ENCODE peak calls at places on chromosomes 13 and 19, in nine cellular contexts. S is mesenchymal stem cell, C is GM23248, Y is SJCRH30, P is fibroblast of lung, F is Panc1, V is vagina, X is neuronal stem cell, R is IMR-90. J is an unnamed sample.

GRCh38 chr13:52999093-52999696 is 29.4 kb upstream of the OLFM4 start:
- DNase-seq in Y (no peak), X (no peak), P (no peak), F (no peak), R (no peak), C (no peak), V (no peak), S (no peak), J (no peak)

GRCh38 chr13:101474419-101474957 is 22.0 kb downstream of the ITGBL1 start:
- DNase-seq in S (peak), R (peak), X (peak), C (peak), V (no peak), P (peak), Y (peak), F (no peak), J (no peak)

GRCh38 chr13:107242138-107242537 is 674.2 kb upstream of the ARGLU1 start:
- DNase-seq in S (no peak), V (no peak), X (no peak), P (no peak), F (no peak), C (no peak), Y (no peak), R (no peak), J (no peak)

GRCh38 chr13:50589139-50589538 is 254.4 kb downstream of the DLEU7 start:
- DNase-seq in P (peak), Y (no peak), S (peak), V (no peak), C (peak), R (peak), F (no peak), X (no peak), J (no peak)

GRCh38 chr13:101416181-101417042 is at the start of gene NALCN:
- DNase-seq in R (no peak), X (peak), F (no peak), Y (peak), V (no peak), S (peak), P (peak), C (peak), J (no peak)

GRCh38 chr13:73177911-73178565 is 119.2 kb downstream of the KLF5 start:
- DNase-seq in V (no peak), X (no peak), P (no peak), Y (no peak), R (no peak), S (no peak), F (no peak), C (no peak), J (no peak)

GRCh38 chr13:31160857-31161582 is 684 bp downstream of the HSPH1 start:
- DNase-seq in S (peak), P (peak), C (peak), R (peak), Y (peak), F (no peak), V (no peak), X (peak), J (no peak)

GRCh38 chr13:30997697-30998547 is 65.5 kb downstream of the TEX26 start:
- DNase-seq in V (peak), S (no peak), C (no peak), P (no peak), R (no peak), Y (no peak), F (no peak), X (no peak), J (no peak)

GRCh38 chr19:43763473-43763939 is 8.7 kb upstream of the SMG9 start:
- DNase-seq in V (no peak), S (no peak), X (no peak), C (peak), Y (no peak), P (no peak), F (no peak), R (peak), J (no peak)

GRCh38 chr19:2282062-2282861 is at the start of gene PEAK3:
- DNase-seq in R (peak), F (no peak), S (peak), X (no peak), C (peak), V (no peak), Y (peak), P (peak), J (no peak)

GRCh38 chr19:44808463-44809371 is at the start of gene BCAM:
- DNase-seq in F (no peak), S (peak), V (no peak), R (peak), C (peak), X (peak), P (peak), Y (peak), J (no peak)

GRCh38 chr19:16896913-16897571 is 8.2 kb downstream of the F2RL3 start:
- DNase-seq in S (peak), P (peak), V (peak), Y (peak), R (peak), X (peak), C (peak), F (peak), J (peak)

GRCh38 chr13:79222427-79223205 is 183.4 kb downstream of the RBM26 start:
- DNase-seq in S (no peak), X (no peak), R (no peak), Y (no peak), C (no peak), P (no peak), V (no peak), F (no peak), J (no peak)

GRCh38 chr19:50677636-50678035 is 28.4 kb downstream of the C19orf81 start:
- DNase-seq in S (no peak), P (no peak), C (no peak), R (no peak), F (no peak), V (no peak), X (no peak), Y (no peak), J (no peak)

GRCh38 chr19:1987197-1988187 is 28.0 kb downstream of the BTBD2 start:
- DNase-seq in P (no peak), V (no peak), F (no peak), Y (no peak), S (no peak), X (no peak), R (no peak), C (no peak), J (no peak)

GRCh38 chr13:64675256-64675892 is 2554.8 kb downstream of the PCDH9 start:
- DNase-seq in R (peak), V (no peak), S (peak), F (peak), P (peak), C (peak), X (no peak), Y (peak), J (no peak)

GRCh38 chr19:13163609-13164364 is 13.6 kb downstream of the IER2 start:
- DNase-seq in S (peak), R (peak), Y (peak), C (peak), V (no peak), F (no peak), P (peak), X (peak), J (no peak)

GRCh38 chr13:76048126-76048525 is 412.0 kb downstream of the LMO7 start:
- DNase-seq in F (no peak), V (no peak), C (no peak), S (no peak), X (no peak), P (no peak), Y (peak), R (no peak), J (no peak)

GRCh38 chr19:49336482-49337266 is 1.5 kb downstream of the CD37 start:
- DNase-seq in S (no peak), C (no peak), F (no peak), Y (no peak), R (no peak), V (peak), X (no peak), P (no peak), J (no peak)

GRCh38 chr19:2888739-2889224 is 11.9 kb upstream of the ZNF57 start:
- DNase-seq in C (peak), P (no peak), S (no peak), F (no peak), R (no peak), X (no peak), V (no peak), Y (peak), J (no peak)

GRCh38 chr19:45717983-45718650 is 12.6 kb downstream of the FBXO46 start:
- DNase-seq in R (no peak), P (no peak), X (no peak), C (no peak), F (no peak), S (peak), V (no peak), Y (no peak), J (no peak)

GRCh38 chr13:57507752-57508463 is 123.6 kb upstream of the PCDH17 start:
- DNase-seq in S (no peak), R (no peak), C (no peak), X (no peak), P (no peak), F (no peak), Y (no peak), V (no peak), J (no peak)

GRCh38 chr13:31116224-31116623 is 45.5 kb downstream of the HSPH1 start:
- DNase-seq in R (no peak), F (no peak), P (no peak), C (no peak), Y (no peak), V (peak), S (no peak), X (no peak), J (no peak)

GRCh38 chr13:82480415-82480814 is 1401.9 kb downstream of the SLITRK1 start:
- DNase-seq in S (no peak), X (no peak), F (no peak), R (no peak), Y (no peak), C (peak), P (no peak), V (no peak), J (no peak)

GRCh38 chr19:46372901-46373572 is 26.1 kb downstream of the PPP5C start:
- DNase-seq in X (peak), V (no peak), F (no peak), P (no peak), C (peak), Y (no peak), S (peak), R (no peak), J (peak)

GRCh38 chr19:31451686-31452325 is 102.6 kb upstream of the TSHZ3 start:
- DNase-seq in P (no peak), Y (peak), X (no peak), F (no peak), R (peak), S (no peak), C (peak), V (no peak), J (no peak)

GRCh38 chr13:114248011-114248410 is 13.3 kb downstream of the CDC16 start:
- DNase-seq in C (peak), F (no peak), R (peak), X (no peak), S (peak), V (no peak), P (no peak), Y (no peak), J (no peak)

GRCh38 chr19:29503785-29504184 is 22.0 kb upstream of the VSTM2B start:
- DNase-seq in P (no peak), V (no peak), R (no peak), C (no peak), F (no peak), X (no peak), Y (no peak), S (no peak), J (no peak)

GRCh38 chr13:35600137-35600536 is 123.6 kb upstream of the MAB21L1 start:
- DNase-seq in V (no peak), R (peak), Y (peak), S (no peak), C (peak), F (no peak), P (no peak), X (no peak), J (no peak)

GRCh38 chr19:6663236-6664187 is 6.4 kb downstream of the TNFSF14 start:
- DNase-seq in F (no peak), P (no peak), V (no peak), X (no peak), Y (no peak), R (no peak), S (no peak), C (peak), J (no peak)

GRCh38 chr19:8137425-8137824 is 12.0 kb downstream of the FBN3 start:
- DNase-seq in R (no peak), F (no peak), Y (no peak), S (no peak), V (no peak), X (no peak), P (no peak), C (no peak), J (no peak)

GRCh38 chr13:26971990-26972888 is 199.4 kb downstream of the USP12 start:
- DNase-seq in F (no peak), C (peak), V (no peak), R (peak), Y (peak), X (peak), P (peak), S (peak), J (peak)

GRCh38 chr13:106990594-106990993 is 422.7 kb upstream of the ARGLU1 start:
- DNase-seq in P (no peak), X (no peak), R (peak), C (no peak), F (no peak), V (no peak), S (no peak), Y (no peak), J (no peak)

GRCh38 chr19:45526143-45526542 is 18.9 kb downstream of the VASP start:
- DNase-seq in C (peak), Y (peak), F (no peak), V (no peak), P (peak), S (peak), R (peak), X (peak), J (peak)

GRCh38 chr19:40420451-40420765 is 5.4 kb downstream of the SERTAD1 start:
- DNase-seq in X (no peak), S (no peak), Y (no peak), C (no peak), F (no peak), V (no peak), R (no peak), P (no peak), J (no peak)
- H3K27ac ChIP-seq in X (peak), S (peak), Y (peak), C (peak), F (peak), V (peak), R (peak), P (peak), J (no peak)

GRCh38 chr13:98752942-98753290 is 444 bp upstream of the SLC15A1 start:
- DNase-seq in P (no peak), Y (no peak), S (no peak), C (no peak), F (no peak), R (no peak), V (no peak), X (no peak), J (no peak)
- H3K4me3 ChIP-seq in P (no peak), Y (no peak), S (no peak), C (no peak), F (peak), R (no peak), V (peak), X (peak), J (peak)

GRCh38 chr19:18464646-18465045 is 26.7 kb upstream of the ISYNA1 start:
- DNase-seq in V (peak), C (peak), P (peak), Y (no peak), S (peak), R (peak), X (no peak), F (no peak), J (no peak)

GRCh38 chr19:18460900-18461299 is 23.0 kb upstream of the ISYNA1 start:
- DNase-seq in R (no peak), S (no peak), P (no peak), C (no peak), F (no peak), Y (no peak), V (no peak), X (no peak), J (no peak)

GRCh38 chr19:18460313-18460712 is 22.4 kb upstream of the ISYNA1 start:
- DNase-seq in X (no peak), Y (peak), V (no peak), S (peak), R (peak), C (peak), F (no peak), P (peak), J (no peak)

GRCh38 chr19:18457478-18458331 is 19.8 kb upstream of the ISYNA1 start:
- DNase-seq in R (no peak), X (no peak), C (no peak), P (no peak), F (no peak), Y (no peak), V (no peak), S (no peak), J (no peak)

DNA sequence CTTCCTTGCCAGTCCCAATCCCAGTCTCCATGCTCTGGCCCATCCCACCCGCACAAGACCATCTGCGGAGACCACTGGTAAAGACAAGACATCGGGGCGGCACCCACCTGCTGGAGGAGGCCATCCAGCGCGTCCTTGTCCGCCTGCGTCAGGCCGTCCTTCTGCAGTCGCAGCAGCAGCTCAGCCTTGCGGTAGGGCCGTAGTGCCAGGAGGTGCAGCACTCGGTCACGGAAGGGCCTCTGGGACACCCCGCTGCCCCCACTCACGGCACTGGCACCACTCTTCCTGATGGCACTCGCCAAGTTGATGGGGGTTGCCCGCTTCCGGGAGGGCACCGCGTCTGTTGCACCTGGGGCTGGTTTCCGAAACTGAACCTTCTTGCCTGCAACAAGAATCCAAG is 23.5 kb upstream of the ISYNA1 start:
- DNase-seq in P (no peak), S (no peak), V (no peak), X (no peak), C (no peak), R (no peak), F (no peak), Y (no peak), J (no peak)
- H3K27ac ChIP-seq in P (peak), S (no peak), V (peak), X (no peak), C (no peak), R (no peak), F (no peak), Y (no peak), J (no peak)

DNA sequence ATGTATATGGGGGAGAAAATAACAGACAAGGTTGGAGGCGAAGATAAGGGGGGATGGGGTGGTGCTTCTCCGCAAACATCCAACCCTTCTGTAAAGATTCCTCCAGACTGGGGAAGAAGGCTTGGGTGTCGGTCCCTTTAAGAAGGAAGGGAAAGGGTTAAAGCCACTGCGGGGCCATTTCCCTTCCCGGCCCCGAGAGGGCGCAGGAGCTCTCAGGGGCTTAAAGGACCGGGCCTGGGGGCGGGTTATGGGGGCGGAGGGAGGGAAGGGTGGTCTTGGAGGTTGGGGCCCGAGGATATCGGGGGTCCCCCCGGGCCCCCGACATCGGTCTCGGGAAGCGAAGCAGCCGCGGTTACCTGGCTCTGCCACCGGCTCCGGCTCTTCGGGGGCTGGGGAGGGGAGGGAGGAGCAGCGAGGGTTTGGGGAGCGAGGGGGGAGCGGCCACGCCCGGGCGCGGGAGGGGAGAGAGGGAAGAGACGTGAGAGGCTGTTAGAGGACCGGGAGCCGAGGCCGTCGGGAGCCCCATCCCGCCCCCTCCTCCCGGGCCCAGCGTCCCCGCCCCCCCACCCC is 2.8 kb downstream of the TNNT1 start:
- DNase-seq in R (no peak), Y (peak), P (no peak), X (no peak), C (peak), F (no peak), V (no peak), S (peak), J (no peak)
- H3K4me3 ChIP-seq in R (no peak), Y (peak), P (no peak), X (peak), C (no peak), F (peak), V (peak), S (no peak), J (peak)

DNA sequence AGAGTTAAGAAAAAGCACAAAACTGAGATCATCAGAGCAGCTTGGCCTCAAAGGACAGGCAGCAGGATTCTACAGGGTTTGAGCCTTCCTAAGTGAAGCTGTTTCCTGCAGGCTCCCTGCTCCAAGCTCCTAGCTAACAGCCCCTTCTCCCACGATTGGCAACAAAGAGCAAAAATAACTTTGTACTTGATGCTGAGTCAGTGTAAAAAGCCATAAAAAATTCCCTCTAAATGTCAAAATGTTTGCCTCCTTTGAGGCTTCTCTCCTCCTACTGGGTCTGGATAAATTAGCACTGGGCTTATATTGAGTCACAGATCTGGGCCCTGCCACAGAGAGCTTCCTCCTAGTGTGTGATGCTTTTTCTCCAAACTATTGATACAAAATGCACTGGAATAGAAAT is 153.3 kb downstream of the TNFRSF19 start:
- DNase-seq in P (peak), S (peak), R (peak), F (no peak), Y (no peak), X (no peak), V (no peak), C (peak), J (no peak)
- H3K27ac ChIP-seq in P (no peak), S (peak), R (peak), F (no peak), Y (peak), X (no peak), V (no peak), C (peak), J (no peak)

GRCh38 chr19:33953592-33953991 is 156.9 kb downstream of the KCTD15 start:
- DNase-seq in X (no peak), S (no peak), R (no peak), Y (no peak), P (no peak), C (no peak), V (no peak), F (no peak), J (no peak)

GRCh38 chr19:33950141-33950805 is 153.6 kb downstream of the KCTD15 start:
- DNase-seq in P (no peak), F (no peak), Y (no peak), X (no peak), C (peak), V (no peak), S (no peak), R (no peak), J (no peak)

GRCh38 chr19:33956941-33957340 is 160.3 kb downstream of the KCTD15 start:
- DNase-seq in S (no peak), C (no peak), Y (no peak), X (no peak), P (no peak), V (peak), R (no peak), F (no peak), J (no peak)

GRCh38 chr19:33954686-33955085 is 158.0 kb downstream of the KCTD15 start:
- DNase-seq in C (no peak), V (no peak), Y (no peak), F (no peak), R (no peak), X (no peak), S (no peak), P (no peak), J (no peak)

DNA sequence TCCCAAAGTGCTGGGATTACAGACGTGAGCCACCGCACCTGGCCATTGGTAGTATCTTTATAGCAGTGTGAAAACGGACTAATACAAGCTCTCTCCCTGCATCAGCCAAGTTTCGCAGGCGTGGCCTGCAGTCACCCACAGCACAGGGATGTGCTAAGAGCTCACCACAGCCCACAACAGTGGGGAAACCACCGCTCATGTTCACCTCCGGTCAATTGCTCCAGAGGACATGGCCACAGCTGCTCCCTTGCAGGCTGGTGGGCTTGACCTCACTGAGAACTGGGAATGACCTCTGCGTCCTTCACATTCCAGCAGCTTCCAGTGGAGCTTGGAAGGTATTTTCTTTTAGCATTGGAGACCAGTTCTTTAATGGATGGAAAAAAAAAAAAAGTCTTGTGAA is 156.4 kb downstream of the KCTD15 start:
- DNase-seq in X (no peak), C (no peak), S (no peak), R (no peak), Y (peak), F (no peak), V (no peak), P (no peak), J (no peak)
- H3K4me3 ChIP-seq in X (no peak), C (no peak), S (no peak), R (no peak), Y (no peak), F (no peak), V (no peak), P (no peak), J (no peak)

GRCh38 chr13:28820099-28821051 is at the start of gene MTUS2:
- DNase-seq in Y (no peak), V (no peak), C (peak), S (peak), R (no peak), X (peak), P (no peak), F (no peak), J (no peak)
- H3K27ac ChIP-seq in Y (no peak), V (no peak), C (no peak), S (no peak), R (no peak), X (no peak), P (no peak), F (no peak), J (no peak)

GRCh38 chr13:71378992-71379905 is 487.8 kb downstream of the DACH1 start:
- DNase-seq in Y (peak), X (no peak), C (no peak), F (no peak), P (peak), R (no peak), S (peak), V (no peak), J (no peak)
- H3K4me3 ChIP-seq in Y (peak), X (no peak), C (no peak), F (peak), P (peak), R (no peak), S (no peak), V (peak), J (no peak)

J was measured in iPS DF 6.9.